ENCODE peak calls at places on chromosome 15, in seven cellular contexts. Y is heart left ventricle, T is left ventricle myocardium inferior, R is right atrium auricular region, A is gastrocnemius medialis, S is A673, J is tibial nerve. Z is an unnamed sample.
A peak's percentile ranks its signal among the peaks of the same experiment; 100 is the strongest.

GRCh38 chr15:26866298-26867198 is at the start of gene GABRA5:
- DNase-seq in Y (no peak), T (no peak), R (no peak), A (no peak), S (no peak), J (no peak), Z (peak; percentile 93)

GRCh38 chr15:42490246-42490742 is 647 bp downstream of the ZNF106 start:
- DNase-seq in Y (no peak), T (no peak), R (no peak), A (no peak), S (peak; percentile 11), J (no peak), Z (no peak)

GRCh38 chr15:93030430-93031102 is 58.4 kb downstream of the RGMA start:
- DNase-seq in Y (peak; percentile 67), T (peak; percentile 68), R (peak; percentile 88), A (peak; percentile 85), S (peak; percentile 79), J (peak; percentile 88), Z (peak; percentile 93)

GRCh38 chr15:59170295-59170881 is 36.3 kb upstream of the LDHAL6B start:
- DNase-seq in Y (no peak), T (no peak), R (no peak), A (peak; percentile 37), S (no peak), J (peak; percentile 24), Z (peak; percentile 75)

GRCh38 chr15:72515591-72516389 is 41.7 kb downstream of the ARIH1 start:
- DNase-seq in Y (no peak), T (no peak), R (no peak), A (no peak), S (peak; percentile 65), J (no peak), Z (no peak)

GRCh38 chr15:59812185-59812870 is 123.2 kb upstream of the BNIP2 start:
- DNase-seq in Y (no peak), T (no peak), R (no peak), A (no peak), S (no peak), J (no peak), Z (peak; percentile 66)

GRCh38 chr15:90706394-90707327 is 10.5 kb upstream of the BLM start:
- DNase-seq in Y (no peak), T (no peak), R (no peak), A (no peak), S (peak; percentile 95), J (no peak), Z (no peak)

GRCh38 chr15:33183334-33183733 is 11.2 kb downstream of the FMN1 start:
- DNase-seq in Y (no peak), T (no peak), R (no peak), A (no peak), S (no peak), J (no peak), Z (no peak)

GRCh38 chr15:88736204-88736603 is 67.0 kb upstream of the ACAN start:
- DNase-seq in Y (no peak), T (no peak), R (no peak), A (no peak), S (no peak), J (no peak), Z (peak; percentile 65)

GRCh38 chr15:41493902-41494189 is 172 bp downstream of the ITPKA start:
- DNase-seq in Y (no peak), T (no peak), R (no peak), A (no peak), S (no peak), J (no peak), Z (no peak)

GRCh38 chr15:68204361-68204760 is 771 bp downstream of the CALML4 start:
- DNase-seq in Y (no peak), T (no peak), R (no peak), A (no peak), S (no peak), J (no peak), Z (no peak)
- H3K4me3 ChIP-seq in Y (peak overlapping the region; percentile 51), T (no peak overlapping the region), R (no peak overlapping the region), A (no peak overlapping the region), S (no peak overlapping the region), J (peak overlapping the region; percentile 20), Z (no peak overlapping the region)

GRCh38 chr15:40281057-40281850 is 1.6 kb downstream of the ANKRD63 start:
- DNase-seq in Y (peak; percentile 16), T (no peak), R (no peak), A (no peak), S (no peak), J (no peak), Z (no peak)
- H3K4me1 ChIP-seq in Y (peaks cover 18% of the 10 kb centered on the region), T (peaks cover 59% of the 10 kb centered on the region), R (no peaks in the 10 kb centered on the region), A (peaks cover 3% of the 10 kb centered on the region), S (peaks cover 62% of the 10 kb centered on the region), J (peaks cover 46% of the 10 kb centered on the region), Z (no peaks in the 10 kb centered on the region)

GRCh38 chr15:73752817-73753214 is 335 bp downstream of the INSYN1 start:
- DNase-seq in Y (no peak), T (no peak), R (no peak), A (no peak), S (peak; percentile 25), J (no peak), Z (peak; percentile 78)
- H3K4me3 ChIP-seq in Y (peak overlapping the region; percentile 62), T (peak overlapping the region; percentile 81), R (peak overlapping the region; percentile 51), A (peak overlapping the region; percentile 53), S (peak overlapping the region; percentile 54), J (peak overlapping the region; percentile 44), Z (peak overlapping the region; percentile 69)

GRCh38 chr15:31516459-31516858 is 189.8 kb downstream of the KLF13 start:
- DNase-seq in Y (no peak), T (no peak), R (no peak), A (no peak), S (no peak), J (no peak), Z (no peak)

GRCh38 chr15:31510003-31510402 is 183.4 kb downstream of the KLF13 start:
- DNase-seq in Y (no peak), T (no peak), R (peak; percentile 26), A (no peak), S (no peak), J (peak; percentile 4), Z (no peak)

GRCh38 chr15:31513178-31513577 is 186.5 kb downstream of the KLF13 start:
- DNase-seq in Y (no peak), T (no peak), R (peak; percentile 11), A (no peak), S (no peak), J (no peak), Z (no peak)

GRCh38 chr15:31508656-31509055 is 182.0 kb downstream of the KLF13 start:
- DNase-seq in Y (no peak), T (no peak), R (peak; percentile 23), A (peak; percentile 5), S (no peak), J (no peak), Z (no peak)

DNA sequence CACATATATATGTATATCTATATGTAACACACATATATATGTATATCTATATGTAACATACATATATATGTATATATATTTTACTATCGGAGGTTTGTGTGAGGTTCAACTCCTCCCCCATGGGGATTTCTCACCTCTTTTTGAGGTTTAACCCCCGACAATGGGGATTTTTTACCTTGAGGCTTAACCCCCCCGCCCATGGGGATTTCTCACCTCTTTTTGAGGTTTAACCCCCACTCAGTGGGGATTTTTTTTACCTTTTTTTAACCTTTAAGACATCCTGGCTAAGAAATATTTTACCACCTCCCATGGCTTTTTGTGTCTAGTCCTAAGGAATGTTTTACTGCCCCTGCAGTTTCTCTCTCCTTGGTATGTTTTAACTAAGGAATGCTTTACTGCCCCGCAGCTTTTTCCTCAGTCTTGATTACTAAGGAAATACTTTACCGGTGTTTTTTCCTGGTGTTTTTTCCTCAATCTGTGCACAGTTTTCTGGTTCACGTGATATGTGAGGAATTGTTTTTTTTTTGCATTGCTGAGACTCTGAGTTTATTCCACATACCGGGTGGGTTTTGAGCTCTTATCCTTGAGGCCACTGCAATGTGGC is 185.2 kb downstream of the KLF13 start:
- DNase-seq in Y (no peak), T (no peak), R (no peak), A (no peak), S (no peak), J (peak; percentile 2), Z (no peak)
- H3K4me1 ChIP-seq in Y (no peaks in the 10 kb centered on the region), T (no peaks in the 10 kb centered on the region), R (no peaks in the 10 kb centered on the region), A (peaks cover 5% of the 10 kb centered on the region), S (no peaks in the 10 kb centered on the region), J (no peaks in the 10 kb centered on the region), Z (no peaks in the 10 kb centered on the region)